ENCODE peak calls at places on chromosomes 7 and 10, in seven cellular contexts. One of them, this sample, is unnamed.

GRCh38 chr10:131788386-131788785 is 112.4 kb upstream of the PPP2R2D start:
- DNase-seq in effector memory CD8-positive, alpha-beta T cell: no peak
- DNase-seq in MM.1S: no peak
- DNase-seq in type B pancreatic cell: peak
- DNase-seq in activated naive CD8-positive, alpha-beta T cell treated with anti-CD3 and anti-CD28 coated beads, Interleukin-2, amount 50 U/mL, for 16 hours: no peak
- DNase-seq in dorsolateral prefrontal cortex: no peak
- DNase-seq in endodermal cell: peak
- DNase-seq in this sample: no peak

GRCh38 chr10:110566472-110567200 is 859 bp upstream of the SMC3 start:
- DNase-seq in effector memory CD8-positive, alpha-beta T cell: no peak
- DNase-seq in MM.1S: peak
- DNase-seq in type B pancreatic cell: no peak
- DNase-seq in activated naive CD8-positive, alpha-beta T cell treated with anti-CD3 and anti-CD28 coated beads, Interleukin-2, amount 50 U/mL, for 16 hours: no peak
- DNase-seq in dorsolateral prefrontal cortex: no peak
- DNase-seq in endodermal cell: peak
- DNase-seq in this sample: peak

GRCh38 chr7:55474944-55475911 is 97.1 kb downstream of the VOPP1 start:
- DNase-seq in effector memory CD8-positive, alpha-beta T cell: no peak
- DNase-seq in MM.1S: no peak
- DNase-seq in type B pancreatic cell: no peak
- DNase-seq in activated naive CD8-positive, alpha-beta T cell treated with anti-CD3 and anti-CD28 coated beads, Interleukin-2, amount 50 U/mL, for 16 hours: no peak
- DNase-seq in dorsolateral prefrontal cortex: no peak
- DNase-seq in endodermal cell: no peak
- DNase-seq in this sample: peak

GRCh38 chr7:101985646-101986199 is 168.3 kb downstream of the CUX1 start:
- DNase-seq in effector memory CD8-positive, alpha-beta T cell: no peak
- DNase-seq in MM.1S: no peak
- DNase-seq in type B pancreatic cell: no peak
- DNase-seq in activated naive CD8-positive, alpha-beta T cell treated with anti-CD3 and anti-CD28 coated beads, Interleukin-2, amount 50 U/mL, for 16 hours: no peak
- DNase-seq in dorsolateral prefrontal cortex: no peak
- DNase-seq in endodermal cell: peak
- DNase-seq in this sample: no peak

GRCh38 chr10:127840884-127841283 is 51.9 kb downstream of the CLRN3 start:
- DNase-seq in effector memory CD8-positive, alpha-beta T cell: no peak
- DNase-seq in MM.1S: no peak
- DNase-seq in type B pancreatic cell: no peak
- DNase-seq in activated naive CD8-positive, alpha-beta T cell treated with anti-CD3 and anti-CD28 coated beads, Interleukin-2, amount 50 U/mL, for 16 hours: no peak
- DNase-seq in dorsolateral prefrontal cortex: no peak
- DNase-seq in endodermal cell: peak
- DNase-seq in this sample: no peak

GRCh38 chr7:46352335-46352954 is 431.4 kb upstream of the IGFBP3 start:
- DNase-seq in effector memory CD8-positive, alpha-beta T cell: peak
- DNase-seq in MM.1S: peak
- DNase-seq in type B pancreatic cell: no peak
- DNase-seq in activated naive CD8-positive, alpha-beta T cell treated with anti-CD3 and anti-CD28 coated beads, Interleukin-2, amount 50 U/mL, for 16 hours: no peak
- DNase-seq in dorsolateral prefrontal cortex: peak
- DNase-seq in endodermal cell: peak
- DNase-seq in this sample: no peak

GRCh38 chr7:516606-517456 is 2.8 kb downstream of the PDGFA start:
- DNase-seq in effector memory CD8-positive, alpha-beta T cell: no peak
- DNase-seq in MM.1S: no peak
- DNase-seq in type B pancreatic cell: no peak
- DNase-seq in activated naive CD8-positive, alpha-beta T cell treated with anti-CD3 and anti-CD28 coated beads, Interleukin-2, amount 50 U/mL, for 16 hours: no peak
- DNase-seq in dorsolateral prefrontal cortex: peak
- DNase-seq in endodermal cell: peak
- DNase-seq in this sample: no peak

GRCh38 chr10:125795111-125795510 is 19.5 kb upstream of the MMP21 start:
- DNase-seq in effector memory CD8-positive, alpha-beta T cell: no peak
- DNase-seq in MM.1S: no peak
- DNase-seq in type B pancreatic cell: no peak
- DNase-seq in activated naive CD8-positive, alpha-beta T cell treated with anti-CD3 and anti-CD28 coated beads, Interleukin-2, amount 50 U/mL, for 16 hours: no peak
- DNase-seq in dorsolateral prefrontal cortex: peak
- DNase-seq in endodermal cell: no peak
- DNase-seq in this sample: no peak

GRCh38 chr7:3301831-3302618 is 973 bp downstream of the SDK1 start:
- DNase-seq in effector memory CD8-positive, alpha-beta T cell: no peak
- DNase-seq in MM.1S: no peak
- DNase-seq in type B pancreatic cell: no peak
- DNase-seq in activated naive CD8-positive, alpha-beta T cell treated with anti-CD3 and anti-CD28 coated beads, Interleukin-2, amount 50 U/mL, for 16 hours: no peak
- DNase-seq in dorsolateral prefrontal cortex: no peak
- DNase-seq in endodermal cell: peak
- DNase-seq in this sample: peak

GRCh38 chr10:80324086-80324485 is 32.5 kb downstream of the DYDC1 start:
- DNase-seq in effector memory CD8-positive, alpha-beta T cell: no peak
- DNase-seq in MM.1S: no peak
- DNase-seq in type B pancreatic cell: no peak
- DNase-seq in activated naive CD8-positive, alpha-beta T cell treated with anti-CD3 and anti-CD28 coated beads, Interleukin-2, amount 50 U/mL, for 16 hours: no peak
- DNase-seq in dorsolateral prefrontal cortex: no peak
- DNase-seq in endodermal cell: no peak
- DNase-seq in this sample: no peak

GRCh38 chr7:99238558-99239341 is 30.8 kb upstream of the KPNA7 start:
- DNase-seq in effector memory CD8-positive, alpha-beta T cell: no peak
- DNase-seq in MM.1S: no peak
- DNase-seq in type B pancreatic cell: no peak
- DNase-seq in activated naive CD8-positive, alpha-beta T cell treated with anti-CD3 and anti-CD28 coated beads, Interleukin-2, amount 50 U/mL, for 16 hours: no peak
- DNase-seq in dorsolateral prefrontal cortex: no peak
- DNase-seq in endodermal cell: no peak
- DNase-seq in this sample: no peak

GRCh38 chr7:102310414-102310815 is 23.7 kb downstream of the SH2B2 start:
- DNase-seq in effector memory CD8-positive, alpha-beta T cell: no peak
- DNase-seq in MM.1S: no peak
- DNase-seq in type B pancreatic cell: no peak
- DNase-seq in activated naive CD8-positive, alpha-beta T cell treated with anti-CD3 and anti-CD28 coated beads, Interleukin-2, amount 50 U/mL, for 16 hours: no peak
- DNase-seq in dorsolateral prefrontal cortex: no peak
- DNase-seq in endodermal cell: no peak
- DNase-seq in this sample: no peak

GRCh38 chr7:93622036-93622714 is 47.7 kb upstream of the CALCR start:
- DNase-seq in effector memory CD8-positive, alpha-beta T cell: no peak
- DNase-seq in MM.1S: peak
- DNase-seq in type B pancreatic cell: no peak
- DNase-seq in activated naive CD8-positive, alpha-beta T cell treated with anti-CD3 and anti-CD28 coated beads, Interleukin-2, amount 50 U/mL, for 16 hours: no peak
- DNase-seq in dorsolateral prefrontal cortex: peak
- DNase-seq in endodermal cell: peak
- DNase-seq in this sample: no peak

GRCh38 chr7:73828107-73828803 is 2.5 kb upstream of the CLDN4 start:
- DNase-seq in effector memory CD8-positive, alpha-beta T cell: no peak
- DNase-seq in MM.1S: no peak
- DNase-seq in type B pancreatic cell: no peak
- DNase-seq in activated naive CD8-positive, alpha-beta T cell treated with anti-CD3 and anti-CD28 coated beads, Interleukin-2, amount 50 U/mL, for 16 hours: no peak
- DNase-seq in dorsolateral prefrontal cortex: no peak
- DNase-seq in endodermal cell: no peak
- DNase-seq in this sample: no peak

GRCh38 chr7:77979219-77979618 is 180.6 kb downstream of the PHTF2 start:
- DNase-seq in effector memory CD8-positive, alpha-beta T cell: no peak
- DNase-seq in MM.1S: no peak
- DNase-seq in type B pancreatic cell: no peak
- DNase-seq in activated naive CD8-positive, alpha-beta T cell treated with anti-CD3 and anti-CD28 coated beads, Interleukin-2, amount 50 U/mL, for 16 hours: no peak
- DNase-seq in dorsolateral prefrontal cortex: no peak
- DNase-seq in endodermal cell: no peak
- DNase-seq in this sample: no peak

GRCh38 chr10:72124984-72125383 is 36.6 kb upstream of the SPOCK2 start:
- DNase-seq in effector memory CD8-positive, alpha-beta T cell: no peak
- DNase-seq in MM.1S: no peak
- DNase-seq in type B pancreatic cell: no peak
- DNase-seq in activated naive CD8-positive, alpha-beta T cell treated with anti-CD3 and anti-CD28 coated beads, Interleukin-2, amount 50 U/mL, for 16 hours: no peak
- DNase-seq in dorsolateral prefrontal cortex: no peak
- DNase-seq in endodermal cell: no peak
- DNase-seq in this sample: no peak

GRCh38 chr7:35969055-35969454 is 168.2 kb downstream of the SEPTIN7 start:
- DNase-seq in effector memory CD8-positive, alpha-beta T cell: no peak
- DNase-seq in MM.1S: no peak
- DNase-seq in type B pancreatic cell: no peak
- DNase-seq in activated naive CD8-positive, alpha-beta T cell treated with anti-CD3 and anti-CD28 coated beads, Interleukin-2, amount 50 U/mL, for 16 hours: no peak
- DNase-seq in dorsolateral prefrontal cortex: no peak
- DNase-seq in endodermal cell: peak
- DNase-seq in this sample: no peak

GRCh38 chr10:119495061-119495505 is 47.4 kb downstream of the RGS10 start:
- DNase-seq in effector memory CD8-positive, alpha-beta T cell: no peak
- DNase-seq in MM.1S: no peak
- DNase-seq in type B pancreatic cell: no peak
- DNase-seq in activated naive CD8-positive, alpha-beta T cell treated with anti-CD3 and anti-CD28 coated beads, Interleukin-2, amount 50 U/mL, for 16 hours: no peak
- DNase-seq in dorsolateral prefrontal cortex: no peak
- DNase-seq in endodermal cell: no peak
- DNase-seq in this sample: no peak

GRCh38 chr7:4056552-4057288 is 625.4 kb upstream of the FOXK1 start:
- DNase-seq in effector memory CD8-positive, alpha-beta T cell: no peak
- DNase-seq in MM.1S: no peak
- DNase-seq in type B pancreatic cell: peak
- DNase-seq in activated naive CD8-positive, alpha-beta T cell treated with anti-CD3 and anti-CD28 coated beads, Interleukin-2, amount 50 U/mL, for 16 hours: no peak
- DNase-seq in dorsolateral prefrontal cortex: no peak
- DNase-seq in endodermal cell: no peak
- DNase-seq in this sample: no peak

GRCh38 chr7:101239191-101239950 is 1.8 kb upstream of the CLDN15 start:
- DNase-seq in effector memory CD8-positive, alpha-beta T cell: no peak
- DNase-seq in MM.1S: no peak
- DNase-seq in type B pancreatic cell: no peak
- DNase-seq in activated naive CD8-positive, alpha-beta T cell treated with anti-CD3 and anti-CD28 coated beads, Interleukin-2, amount 50 U/mL, for 16 hours: no peak
- DNase-seq in dorsolateral prefrontal cortex: no peak
- DNase-seq in endodermal cell: no peak
- DNase-seq in this sample: peak

GRCh38 chr10:13439771-13440708 is 88.8 kb downstream of the BEND7 start:
- DNase-seq in effector memory CD8-positive, alpha-beta T cell: peak
- DNase-seq in MM.1S: peak
- DNase-seq in type B pancreatic cell: peak
- DNase-seq in activated naive CD8-positive, alpha-beta T cell treated with anti-CD3 and anti-CD28 coated beads, Interleukin-2, amount 50 U/mL, for 16 hours: peak
- DNase-seq in dorsolateral prefrontal cortex: peak
- DNase-seq in endodermal cell: peak
- DNase-seq in this sample: peak

GRCh38 chr10:96513686-96514551 is at the start of gene TLL2:
- DNase-seq in effector memory CD8-positive, alpha-beta T cell: peak
- DNase-seq in MM.1S: peak
- DNase-seq in type B pancreatic cell: peak
- DNase-seq in activated naive CD8-positive, alpha-beta T cell treated with anti-CD3 and anti-CD28 coated beads, Interleukin-2, amount 50 U/mL, for 16 hours: no peak
- DNase-seq in dorsolateral prefrontal cortex: peak
- DNase-seq in endodermal cell: peak
- DNase-seq in this sample: peak

GRCh38 chr7:135925205-135925604 is 52.0 kb downstream of the MTPN start:
- DNase-seq in effector memory CD8-positive, alpha-beta T cell: no peak
- DNase-seq in MM.1S: no peak
- DNase-seq in type B pancreatic cell: no peak
- DNase-seq in activated naive CD8-positive, alpha-beta T cell treated with anti-CD3 and anti-CD28 coated beads, Interleukin-2, amount 50 U/mL, for 16 hours: no peak
- DNase-seq in dorsolateral prefrontal cortex: no peak
- DNase-seq in endodermal cell: no peak
- DNase-seq in this sample: no peak

GRCh38 chr7:155467846-155468821 is 10.2 kb downstream of the EN2 start:
- DNase-seq in effector memory CD8-positive, alpha-beta T cell: no peak
- DNase-seq in MM.1S: no peak
- DNase-seq in type B pancreatic cell: no peak
- DNase-seq in activated naive CD8-positive, alpha-beta T cell treated with anti-CD3 and anti-CD28 coated beads, Interleukin-2, amount 50 U/mL, for 16 hours: no peak
- DNase-seq in dorsolateral prefrontal cortex: no peak
- DNase-seq in endodermal cell: peak
- DNase-seq in this sample: peak

GRCh38 chr7:122183106-122183505 is 39.1 kb upstream of the AASS start:
- DNase-seq in effector memory CD8-positive, alpha-beta T cell: no peak
- DNase-seq in MM.1S: no peak
- DNase-seq in type B pancreatic cell: no peak
- DNase-seq in activated naive CD8-positive, alpha-beta T cell treated with anti-CD3 and anti-CD28 coated beads, Interleukin-2, amount 50 U/mL, for 16 hours: no peak
- DNase-seq in dorsolateral prefrontal cortex: no peak
- DNase-seq in endodermal cell: no peak
- DNase-seq in this sample: no peak

GRCh38 chr10:44703241-44704155 is 207.6 kb upstream of the TMEM72 start:
- DNase-seq in effector memory CD8-positive, alpha-beta T cell: no peak
- DNase-seq in MM.1S: no peak
- DNase-seq in type B pancreatic cell: no peak
- DNase-seq in activated naive CD8-positive, alpha-beta T cell treated with anti-CD3 and anti-CD28 coated beads, Interleukin-2, amount 50 U/mL, for 16 hours: no peak
- DNase-seq in dorsolateral prefrontal cortex: no peak
- DNase-seq in endodermal cell: no peak
- DNase-seq in this sample: no peak

GRCh38 chr7:25624837-25625236 is 396.6 kb upstream of the NPVF start:
- DNase-seq in effector memory CD8-positive, alpha-beta T cell: no peak
- DNase-seq in MM.1S: no peak
- DNase-seq in type B pancreatic cell: no peak
- DNase-seq in activated naive CD8-positive, alpha-beta T cell treated with anti-CD3 and anti-CD28 coated beads, Interleukin-2, amount 50 U/mL, for 16 hours: no peak
- DNase-seq in dorsolateral prefrontal cortex: no peak
- DNase-seq in endodermal cell: no peak
- DNase-seq in this sample: no peak

GRCh38 chr10:15642095-15642494 is 77.6 kb downstream of the ITGA8 start:
- DNase-seq in effector memory CD8-positive, alpha-beta T cell: no peak
- DNase-seq in MM.1S: no peak
- DNase-seq in type B pancreatic cell: no peak
- DNase-seq in activated naive CD8-positive, alpha-beta T cell treated with anti-CD3 and anti-CD28 coated beads, Interleukin-2, amount 50 U/mL, for 16 hours: no peak
- DNase-seq in dorsolateral prefrontal cortex: no peak
- DNase-seq in endodermal cell: no peak
- DNase-seq in this sample: no peak

GRCh38 chr7:154862153-154862791 is 140.7 kb downstream of the PAXIP1 start:
- DNase-seq in effector memory CD8-positive, alpha-beta T cell: no peak
- DNase-seq in MM.1S: no peak
- DNase-seq in type B pancreatic cell: no peak
- DNase-seq in activated naive CD8-positive, alpha-beta T cell treated with anti-CD3 and anti-CD28 coated beads, Interleukin-2, amount 50 U/mL, for 16 hours: no peak
- DNase-seq in dorsolateral prefrontal cortex: no peak
- DNase-seq in endodermal cell: no peak
- DNase-seq in this sample: no peak

GRCh38 chr10:97551271-97551670 is 21.3 kb upstream of the ANKRD2 start:
- DNase-seq in effector memory CD8-positive, alpha-beta T cell: no peak
- DNase-seq in MM.1S: no peak
- DNase-seq in type B pancreatic cell: no peak
- DNase-seq in activated naive CD8-positive, alpha-beta T cell treated with anti-CD3 and anti-CD28 coated beads, Interleukin-2, amount 50 U/mL, for 16 hours: no peak
- DNase-seq in dorsolateral prefrontal cortex: no peak
- DNase-seq in endodermal cell: no peak
- DNase-seq in this sample: peak

GRCh38 chr7:77413861-77414424 is 2.2 kb downstream of the GSAP start:
- DNase-seq in effector memory CD8-positive, alpha-beta T cell: no peak
- DNase-seq in MM.1S: no peak
- DNase-seq in type B pancreatic cell: no peak
- DNase-seq in activated naive CD8-positive, alpha-beta T cell treated with anti-CD3 and anti-CD28 coated beads, Interleukin-2, amount 50 U/mL, for 16 hours: no peak
- DNase-seq in dorsolateral prefrontal cortex: no peak
- DNase-seq in endodermal cell: no peak
- DNase-seq in this sample: no peak

GRCh38 chr10:88110355-88110754 is 246.9 kb downstream of the PTEN start:
- DNase-seq in effector memory CD8-positive, alpha-beta T cell: no peak
- DNase-seq in MM.1S: no peak
- DNase-seq in type B pancreatic cell: no peak
- DNase-seq in activated naive CD8-positive, alpha-beta T cell treated with anti-CD3 and anti-CD28 coated beads, Interleukin-2, amount 50 U/mL, for 16 hours: no peak
- DNase-seq in dorsolateral prefrontal cortex: no peak
- DNase-seq in endodermal cell: no peak
- DNase-seq in this sample: no peak

GRCh38 chr10:33122014-33122788 is 164.2 kb upstream of the ITGB1 start:
- DNase-seq in effector memory CD8-positive, alpha-beta T cell: no peak
- DNase-seq in MM.1S: no peak
- DNase-seq in type B pancreatic cell: no peak
- DNase-seq in activated naive CD8-positive, alpha-beta T cell treated with anti-CD3 and anti-CD28 coated beads, Interleukin-2, amount 50 U/mL, for 16 hours: no peak
- DNase-seq in dorsolateral prefrontal cortex: no peak
- DNase-seq in endodermal cell: no peak
- DNase-seq in this sample: no peak

GRCh38 chr7:1749864-1750466 is 79.9 kb downstream of the ELFN1 start:
- DNase-seq in effector memory CD8-positive, alpha-beta T cell: no peak
- DNase-seq in MM.1S: no peak
- DNase-seq in type B pancreatic cell: no peak
- DNase-seq in activated naive CD8-positive, alpha-beta T cell treated with anti-CD3 and anti-CD28 coated beads, Interleukin-2, amount 50 U/mL, for 16 hours: no peak
- DNase-seq in dorsolateral prefrontal cortex: no peak
- DNase-seq in endodermal cell: no peak
- DNase-seq in this sample: no peak

GRCh38 chr7:55244346-55244745 is 120.8 kb upstream of the LANCL2 start:
- DNase-seq in effector memory CD8-positive, alpha-beta T cell: no peak
- DNase-seq in MM.1S: no peak
- DNase-seq in type B pancreatic cell: no peak
- DNase-seq in activated naive CD8-positive, alpha-beta T cell treated with anti-CD3 and anti-CD28 coated beads, Interleukin-2, amount 50 U/mL, for 16 hours: no peak
- DNase-seq in dorsolateral prefrontal cortex: no peak
- DNase-seq in endodermal cell: no peak
- DNase-seq in this sample: no peak

GRCh38 chr7:47149208-47149864 is 432.6 kb downstream of the TNS3 start:
- DNase-seq in effector memory CD8-positive, alpha-beta T cell: no peak
- DNase-seq in MM.1S: no peak
- DNase-seq in type B pancreatic cell: no peak
- DNase-seq in activated naive CD8-positive, alpha-beta T cell treated with anti-CD3 and anti-CD28 coated beads, Interleukin-2, amount 50 U/mL, for 16 hours: no peak
- DNase-seq in dorsolateral prefrontal cortex: no peak
- DNase-seq in endodermal cell: no peak
- DNase-seq in this sample: no peak